ENCODE peak calls at places on chromosomes 2 and 18, in eight cellular contexts. One of them, this sample, is unnamed.
A peak's percentile ranks its signal among the peaks of the same experiment; 100 is the strongest.

GRCh38 chr2:1704606-1705556 is 39.4 kb downstream of the PXDN start:
- DNase-seq in tibial artery: no peak
- DNase-seq in neural crest cell: peak; percentile 41
- DNase-seq in GM12892: no peak
- DNase-seq in NCI-H446: no peak
- DNase-seq in GM13976: no peak
- DNase-seq in right lobe of liver: no peak
- DNase-seq in hepatocyte: peak; percentile 32
- DNase-seq in this sample: no peak

GRCh38 chr18:34493566-34494358 is 216.3 kb upstream of the DTNA start:
- DNase-seq in tibial artery: no peak
- DNase-seq in neural crest cell: peak; percentile 5
- DNase-seq in GM12892: peak; percentile 23
- DNase-seq in NCI-H446: no peak
- DNase-seq in GM13976: peak; percentile 59
- DNase-seq in right lobe of liver: peak; percentile 61
- DNase-seq in hepatocyte: peak; percentile 79
- DNase-seq in this sample: no peak

GRCh38 chr2:72138011-72138881 is 9.4 kb downstream of the CYP26B1 start:
- DNase-seq in tibial artery: no peak
- DNase-seq in neural crest cell: no peak
- DNase-seq in GM12892: no peak
- DNase-seq in NCI-H446: no peak
- DNase-seq in GM13976: no peak
- DNase-seq in right lobe of liver: peak; percentile 75
- DNase-seq in hepatocyte: no peak
- DNase-seq in this sample: peak; percentile 37

GRCh38 chr18:50848038-50848437 is 28.2 kb upstream of the MRO start:
- DNase-seq in tibial artery: no peak
- DNase-seq in neural crest cell: no peak
- DNase-seq in GM12892: no peak
- DNase-seq in NCI-H446: no peak
- DNase-seq in GM13976: no peak
- DNase-seq in right lobe of liver: no peak
- DNase-seq in hepatocyte: no peak
- DNase-seq in this sample: no peak

GRCh38 chr2:152730591-152731333 is 12.3 kb downstream of the ARL6IP6 start:
- DNase-seq in tibial artery: no peak
- DNase-seq in neural crest cell: no peak
- DNase-seq in GM12892: no peak
- DNase-seq in NCI-H446: no peak
- DNase-seq in GM13976: no peak
- DNase-seq in right lobe of liver: no peak
- DNase-seq in hepatocyte: no peak
- DNase-seq in this sample: peak; percentile 51

GRCh38 chr2:220310326-220310936 is 683.0 kb downstream of the SLC4A3 start:
- DNase-seq in tibial artery: no peak
- DNase-seq in neural crest cell: no peak
- DNase-seq in GM12892: no peak
- DNase-seq in NCI-H446: no peak
- DNase-seq in GM13976: no peak
- DNase-seq in right lobe of liver: no peak
- DNase-seq in hepatocyte: no peak
- DNase-seq in this sample: no peak

GRCh38 chr2:216792222-216793001 is 67.5 kb downstream of the TNP1 start:
- DNase-seq in tibial artery: peak; percentile 90
- DNase-seq in neural crest cell: no peak
- DNase-seq in GM12892: no peak
- DNase-seq in NCI-H446: no peak
- DNase-seq in GM13976: no peak
- DNase-seq in right lobe of liver: no peak
- DNase-seq in hepatocyte: peak; percentile 45
- DNase-seq in this sample: no peak

GRCh38 chr2:128941676-128942075 is 623.0 kb upstream of the HS6ST1 start:
- DNase-seq in tibial artery: no peak
- DNase-seq in neural crest cell: no peak
- DNase-seq in GM12892: no peak
- DNase-seq in NCI-H446: no peak
- DNase-seq in GM13976: no peak
- DNase-seq in right lobe of liver: no peak
- DNase-seq in hepatocyte: no peak
- DNase-seq in this sample: no peak

GRCh38 chr2:33184026-33184425 is 237.3 kb downstream of the LTBP1 start:
- DNase-seq in tibial artery: no peak
- DNase-seq in neural crest cell: no peak
- DNase-seq in GM12892: no peak
- DNase-seq in NCI-H446: no peak
- DNase-seq in GM13976: no peak
- DNase-seq in right lobe of liver: no peak
- DNase-seq in hepatocyte: no peak
- DNase-seq in this sample: no peak